ENCODE peak calls at places on chromosomes 6 and 20, in six cellular contexts. K is M059J, J is posterior vena cava, T is endothelial cell, H is T follicular helper cell, G is Calu3. N is an unnamed sample.

GRCh38 chr6:39803872-39804271 is 11.7 kb downstream of the DAAM2 start:
- DNase-seq in J (no peak), H (no peak), K (no peak), G (no peak), T (no peak), N (no peak)

GRCh38 chr6:84035484-84035883 is 1.9 kb downstream of the MRAP2 start:
- DNase-seq in K (no peak), J (no peak), H (no peak), T (no peak), G (no peak), N (no peak)

GRCh38 chr20:58649288-58650180 is 1.5 kb upstream of the STX16 start:
- DNase-seq in K (no peak), J (no peak), G (no peak), T (peak), H (peak), N (peak)

GRCh38 chr20:3706774-3707507 is 5.5 kb downstream of the SIGLEC1 start:
- DNase-seq in J (no peak), G (no peak), T (no peak), K (peak), H (no peak), N (no peak)

GRCh38 chr20:38115205-38115604 is 49.9 kb downstream of the TGM2 start:
- DNase-seq in J (no peak), G (no peak), H (no peak), T (no peak), K (no peak), N (no peak)

GRCh38 chr6:131470549-131470948 is 102.5 kb upstream of the ARG1 start:
- DNase-seq in H (no peak), T (no peak), K (peak), G (no peak), J (no peak), N (no peak)

GRCh38 chr20:41081276-41081814 is 52.7 kb downstream of the TOP1 start:
- DNase-seq in J (no peak), G (no peak), T (no peak), H (no peak), K (no peak), N (no peak)

GRCh38 chr20:33551778-33552177 is 61.9 kb downstream of the CBFA2T2 start:
- DNase-seq in J (no peak), H (no peak), G (no peak), T (no peak), K (no peak), N (no peak)

GRCh38 chr20:709421-709820 is 33.8 kb upstream of the SCRT2 start:
- DNase-seq in G (no peak), K (peak), H (no peak), J (no peak), T (no peak), N (no peak)

GRCh38 chr6:75489025-75489424 is 4.6 kb downstream of the FILIP1 start:
- DNase-seq in J (no peak), T (no peak), K (no peak), H (no peak), G (no peak), N (no peak)

GRCh38 chr6:56693246-56693607 is 50.5 kb upstream of the DST start:
- DNase-seq in J (peak), T (no peak), H (no peak), G (peak), K (peak), N (no peak)

GRCh38 chr20:24736131-24736843 is 212.8 kb upstream of the CST7 start:
- DNase-seq in K (peak), G (no peak), H (no peak), J (no peak), T (no peak), N (no peak)

GRCh38 chr20:43977962-43978361 is 63.3 kb downstream of the TOX2 start:
- DNase-seq in H (no peak), T (no peak), G (no peak), K (no peak), J (peak), N (no peak)

N was measured in stimulated activated naive CD4-positive, alpha-beta T cell treated with Interleukin-2 at 50 U/mL for 16 hours.